ENCODE peak calls at places on chromosomes 2 and 18, in four cellular contexts. One of them, this sample, is unnamed.
A peak's percentile ranks its signal among the peaks of the same experiment; 100 is the strongest.

GRCh38 chr2:43139501-43139900 is 86.9 kb downstream of the ZFP36L2 start:
- DNase-seq in adrenal gland: no peak
- DNase-seq in A549: no peak
- DNase-seq in HepG2: no peak
- DNase-seq in this sample: no peak

GRCh38 chr2:166180951-166181812 is 53.4 kb upstream of the SCN1A start:
- DNase-seq in adrenal gland: peak; percentile 53
- DNase-seq in HepG2: peak; percentile 79
- DNase-seq in A549: peak; percentile 10
- DNase-seq in this sample: no peak

GRCh38 chr18:5414546-5414945 is 119.0 kb upstream of the ZBTB14 start:
- DNase-seq in HepG2: no peak
- DNase-seq in A549: no peak
- DNase-seq in adrenal gland: no peak
- DNase-seq in this sample: no peak

GRCh38 chr18:39564716-39565115 is 1999.1 kb upstream of the CELF4 start:
- DNase-seq in HepG2: no peak
- DNase-seq in A549: no peak
- DNase-seq in adrenal gland: no peak
- DNase-seq in this sample: no peak

GRCh38 chr2:18790465-18791171 is 201.2 kb upstream of the NT5C1B start:
- DNase-seq in adrenal gland: no peak
- DNase-seq in HepG2: no peak
- DNase-seq in A549: no peak
- DNase-seq in this sample: no peak

GRCh38 chr2:9377461-9378097 is 45.7 kb downstream of the ITGB1BP1 start:
- DNase-seq in adrenal gland: no peak
- DNase-seq in A549: no peak
- DNase-seq in HepG2: no peak
- DNase-seq in this sample: no peak

GRCh38 chr18:50780144-50780543 is 39.7 kb downstream of the MRO start:
- DNase-seq in A549: no peak
- DNase-seq in adrenal gland: no peak
- DNase-seq in HepG2: no peak
- DNase-seq in this sample: no peak

GRCh38 chr18:22189431-22189830 is 20.0 kb downstream of the GATA6 start:
- DNase-seq in HepG2: no peak
- DNase-seq in adrenal gland: peak; percentile 44
- DNase-seq in A549: no peak
- DNase-seq in this sample: no peak

GRCh38 chr2:10844083-10844482 is 31.5 kb upstream of the PDIA6 start:
- DNase-seq in HepG2: no peak
- DNase-seq in adrenal gland: peak; percentile 94
- DNase-seq in A549: no peak
- DNase-seq in this sample: no peak

GRCh38 chr18:37299471-37300304 is 265.9 kb downstream of the CELF4 start:
- DNase-seq in A549: peak; percentile 69
- DNase-seq in adrenal gland: peak; percentile 91
- DNase-seq in HepG2: peak; percentile 97
- DNase-seq in this sample: peak; percentile 67

GRCh38 chr2:152322222-152322621 is 12.8 kb upstream of the FMNL2 start:
- DNase-seq in HepG2: no peak
- DNase-seq in adrenal gland: no peak
- DNase-seq in A549: no peak
- DNase-seq in this sample: no peak

GRCh38 chr2:207219716-207220414 is 54.1 kb upstream of the KLF7 start:
- DNase-seq in adrenal gland: no peak
- DNase-seq in A549: no peak
- DNase-seq in HepG2: no peak
- DNase-seq in this sample: no peak

GRCh38 chr2:162029287-162029901 is 44.6 kb downstream of the DPP4 start:
- DNase-seq in adrenal gland: peak; percentile 82
- DNase-seq in A549: peak; percentile 13
- DNase-seq in HepG2: peak; percentile 43
- DNase-seq in this sample: peak; percentile 49

GRCh38 chr2:218648473-218649100 is 10.8 kb downstream of the ZNF142 start:
- DNase-seq in A549: peak; percentile 71
- DNase-seq in HepG2: peak; percentile 56
- DNase-seq in adrenal gland: peak; percentile 59
- DNase-seq in this sample: no peak

GRCh38 chr2:3223080-3223923 is 154.3 kb downstream of the EIPR1 start:
- DNase-seq in HepG2: no peak
- DNase-seq in A549: no peak
- DNase-seq in adrenal gland: no peak
- DNase-seq in this sample: no peak

GRCh38 chr2:207055254-207055653 is 110.5 kb downstream of the KLF7 start:
- DNase-seq in HepG2: no peak
- DNase-seq in adrenal gland: no peak
- DNase-seq in A549: no peak
- DNase-seq in this sample: no peak

GRCh38 chr2:222410534-222410933 is 13.8 kb upstream of the SGPP2 start:
- DNase-seq in adrenal gland: no peak
- DNase-seq in HepG2: no peak
- DNase-seq in A549: no peak
- DNase-seq in this sample: no peak

GRCh38 chr2:235762832-235763598 is 269.2 kb downstream of the AGAP1 start:
- DNase-seq in HepG2: peak; percentile 47
- DNase-seq in A549: no peak
- DNase-seq in adrenal gland: no peak
- DNase-seq in this sample: peak; percentile 13
- TF ChIP-seq CTCF in HepG2: peak; percentile 24
- TF ChIP-seq CTCF in A549: peak; percentile 11
- TF ChIP-seq CTCF in adrenal gland: no peak
- TF ChIP-seq CTCF in this sample: no peak

GRCh38 chr2:26184555-26185303 is 11.8 kb downstream of the GAREM2 start:
- DNase-seq in adrenal gland: peak; percentile 76
- DNase-seq in A549: peak; percentile 94
- DNase-seq in HepG2: no peak
- DNase-seq in this sample: peak; percentile 94
- TF ChIP-seq POLR2A in adrenal gland: no peak
- TF ChIP-seq POLR2A in A549: peak; percentile 33
- TF ChIP-seq POLR2A in HepG2: no peak
- TF ChIP-seq POLR2A in this sample: no peak

GRCh38 chr2:172888704-172889103 is 153.1 kb downstream of the RAPGEF4 start:
- DNase-seq in adrenal gland: no peak
- DNase-seq in A549: no peak
- DNase-seq in HepG2: no peak
- DNase-seq in this sample: no peak

GRCh38 chr2:172887280-172887679 is 151.6 kb downstream of the RAPGEF4 start:
- DNase-seq in HepG2: no peak
- DNase-seq in adrenal gland: no peak
- DNase-seq in A549: no peak
- DNase-seq in this sample: no peak

GRCh38 chr2:172893111-172893510 is 157.5 kb downstream of the RAPGEF4 start:
- DNase-seq in adrenal gland: no peak
- DNase-seq in A549: no peak
- DNase-seq in HepG2: no peak
- DNase-seq in this sample: no peak

GRCh38 chr2:172889287-172889686 is 153.6 kb downstream of the RAPGEF4 start:
- DNase-seq in HepG2: no peak
- DNase-seq in adrenal gland: no peak
- DNase-seq in A549: no peak
- DNase-seq in this sample: no peak

GRCh38 chr2:172889767-172890430 is 154.3 kb downstream of the RAPGEF4 start:
- DNase-seq in adrenal gland: peak; percentile 63
- DNase-seq in A549: no peak
- DNase-seq in HepG2: no peak
- DNase-seq in this sample: no peak
- H3K4me3 ChIP-seq in adrenal gland: no peak overlapping the region
- H3K4me3 ChIP-seq in A549: no peak overlapping the region
- H3K4me3 ChIP-seq in HepG2: no peak overlapping the region
- H3K4me3 ChIP-seq in this sample: no peak overlapping the region

GRCh38 chr2:191218292-191218898 is 26.8 kb upstream of the MYO1B start:
- DNase-seq in HepG2: peak; percentile 80
- DNase-seq in A549: peak; percentile 46
- DNase-seq in adrenal gland: no peak
- DNase-seq in this sample: no peak
- TF ChIP-seq CTCF in HepG2: peak; percentile 93
- TF ChIP-seq CTCF in A549: peak; percentile 88
- TF ChIP-seq CTCF in adrenal gland: peak; percentile 62
- TF ChIP-seq CTCF in this sample: no peak

DNA sequence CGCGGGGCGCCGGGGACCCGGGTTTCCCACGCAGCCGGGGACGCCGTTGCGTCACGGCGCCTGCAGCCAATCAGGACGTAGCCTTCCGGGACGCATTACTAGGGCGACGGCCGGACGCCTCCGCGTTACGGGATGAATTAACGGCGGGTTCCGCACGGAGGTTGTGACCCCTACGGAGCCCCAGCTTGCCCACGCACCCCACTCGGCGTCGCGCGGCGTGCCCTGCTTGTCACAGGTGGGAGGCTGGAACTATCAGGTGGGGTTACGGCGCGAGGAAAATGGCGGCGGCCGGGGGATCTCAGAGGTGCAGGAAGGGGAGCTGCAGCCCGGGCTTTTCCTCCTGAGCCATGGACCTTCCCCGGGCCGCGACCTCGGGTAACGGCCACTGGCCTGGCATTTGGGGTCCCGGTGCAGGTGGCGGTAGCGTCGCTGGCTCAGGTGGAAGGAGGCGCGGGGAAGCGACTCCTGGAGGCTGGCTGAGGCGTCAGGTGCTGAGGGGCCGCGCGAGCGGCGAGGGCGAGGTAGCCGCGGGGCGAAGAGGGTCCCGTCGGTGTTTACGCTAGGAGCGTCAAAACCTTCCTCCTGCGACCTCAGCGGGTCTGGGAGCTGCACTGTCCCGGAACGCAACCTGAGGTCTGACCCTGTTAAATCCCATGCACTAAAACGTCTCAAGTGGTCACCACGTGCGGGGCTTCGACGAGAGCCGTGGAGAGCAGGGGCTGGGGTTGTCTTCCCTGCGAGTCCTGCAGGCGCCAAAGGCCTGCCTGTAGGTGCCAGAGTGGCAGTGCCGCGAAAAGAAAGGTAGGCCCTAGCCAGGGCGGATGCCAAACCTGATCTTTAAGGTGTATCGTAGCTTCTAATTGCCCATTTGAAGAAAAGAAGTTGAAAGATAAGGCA is at the start of gene LCLAT1:
- DNase-seq in A549: peak; percentile 75
- DNase-seq in adrenal gland: peak; percentile 76
- DNase-seq in HepG2: peak; percentile 59
- DNase-seq in this sample: peak; percentile 94
- TF ChIP-seq POLR2A in A549: peak; percentile 70
- TF ChIP-seq POLR2A in adrenal gland: no peak
- TF ChIP-seq POLR2A in HepG2: peak; percentile 73
- TF ChIP-seq POLR2A in this sample: no peak